ENCODE peak calls at places on chromosomes 5 and 9, in five cellular contexts. One of them, this sample, is unnamed.
A peak's percentile ranks its signal among the peaks of the same experiment; 100 is the strongest.

GRCh38 chr5:131671994-131672655 is 37.1 kb upstream of the RAPGEF6 start:
- DNase-seq in naive B cell: no peak
- DNase-seq in left ventricle myocardium inferior: no peak
- DNase-seq in HCT116: no peak
- DNase-seq in stimulated activated CD8-positive, alpha-beta memory T cell treated with anti-CD3 and anti-CD28 coated beads, Interleukin-4, amount 100 ng/mL, for 24 hours: no peak
- DNase-seq in this sample: no peak

GRCh38 chr5:162214551-162214950 is 147.0 kb downstream of the GABRG2 start:
- DNase-seq in left ventricle myocardium inferior: no peak
- DNase-seq in HCT116: no peak
- DNase-seq in naive B cell: no peak
- DNase-seq in stimulated activated CD8-positive, alpha-beta memory T cell treated with anti-CD3 and anti-CD28 coated beads, Interleukin-4, amount 100 ng/mL, for 24 hours: no peak
- DNase-seq in this sample: no peak

GRCh38 chr5:14234204-14234603 is 91.1 kb downstream of the TRIO start:
- DNase-seq in HCT116: no peak
- DNase-seq in left ventricle myocardium inferior: no peak
- DNase-seq in naive B cell: no peak
- DNase-seq in stimulated activated CD8-positive, alpha-beta memory T cell treated with anti-CD3 and anti-CD28 coated beads, Interleukin-4, amount 100 ng/mL, for 24 hours: no peak
- DNase-seq in this sample: peak; percentile 30

GRCh38 chr5:92890841-92891244 is 690.2 kb downstream of the NR2F1-AS1 start:
- DNase-seq in stimulated activated CD8-positive, alpha-beta memory T cell treated with anti-CD3 and anti-CD28 coated beads, Interleukin-4, amount 100 ng/mL, for 24 hours: no peak
- DNase-seq in left ventricle myocardium inferior: no peak
- DNase-seq in HCT116: no peak
- DNase-seq in naive B cell: no peak
- DNase-seq in this sample: peak; percentile 6

GRCh38 chr9:127158995-127159801 is 36.8 kb upstream of the ANGPTL2 start:
- DNase-seq in left ventricle myocardium inferior: no peak
- DNase-seq in stimulated activated CD8-positive, alpha-beta memory T cell treated with anti-CD3 and anti-CD28 coated beads, Interleukin-4, amount 100 ng/mL, for 24 hours: no peak
- DNase-seq in HCT116: peak; percentile 35
- DNase-seq in naive B cell: no peak
- DNase-seq in this sample: no peak

GRCh38 chr5:62621280-62621679 is 42.7 kb downstream of the LRRC70 start:
- DNase-seq in left ventricle myocardium inferior: no peak
- DNase-seq in stimulated activated CD8-positive, alpha-beta memory T cell treated with anti-CD3 and anti-CD28 coated beads, Interleukin-4, amount 100 ng/mL, for 24 hours: no peak
- DNase-seq in HCT116: no peak
- DNase-seq in naive B cell: no peak
- DNase-seq in this sample: no peak

GRCh38 chr5:151222769-151223446 is 984 bp downstream of the CCDC69 start:
- DNase-seq in left ventricle myocardium inferior: peak; percentile 47
- DNase-seq in naive B cell: no peak
- DNase-seq in HCT116: no peak
- DNase-seq in stimulated activated CD8-positive, alpha-beta memory T cell treated with anti-CD3 and anti-CD28 coated beads, Interleukin-4, amount 100 ng/mL, for 24 hours: peak; percentile 31
- DNase-seq in this sample: no peak

GRCh38 chr5:163914911-163915310 is 409.5 kb downstream of the MAT2B start:
- DNase-seq in HCT116: no peak
- DNase-seq in naive B cell: peak; percentile 93
- DNase-seq in stimulated activated CD8-positive, alpha-beta memory T cell treated with anti-CD3 and anti-CD28 coated beads, Interleukin-4, amount 100 ng/mL, for 24 hours: no peak
- DNase-seq in left ventricle myocardium inferior: no peak
- DNase-seq in this sample: no peak

GRCh38 chr5:21774791-21775190 is 1078.4 kb downstream of the CDH12 start:
- DNase-seq in naive B cell: no peak
- DNase-seq in HCT116: no peak
- DNase-seq in left ventricle myocardium inferior: no peak
- DNase-seq in stimulated activated CD8-positive, alpha-beta memory T cell treated with anti-CD3 and anti-CD28 coated beads, Interleukin-4, amount 100 ng/mL, for 24 hours: no peak
- DNase-seq in this sample: no peak